ENCODE peak calls at places on chromosomes 1 and 21, in six cellular contexts. One of them, this sample, is unnamed.

GRCh38 chr1:180229483-180230415 is at the start of gene LHX4:
- DNase-seq in CD4-positive, CD25-positive, alpha-beta regulatory T cell: no peak
- DNase-seq in mesendoderm: peak; percentile 90
- DNase-seq in GM23248: peak; percentile 55
- DNase-seq in astrocyte: no peak
- DNase-seq in SJCRH30: peak; percentile 68
- DNase-seq in this sample: no peak

GRCh38 chr1:226717256-226717909 is 21.7 kb downstream of the ITPKB start:
- DNase-seq in astrocyte: no peak
- DNase-seq in GM23248: no peak
- DNase-seq in mesendoderm: no peak
- DNase-seq in SJCRH30: no peak
- DNase-seq in CD4-positive, CD25-positive, alpha-beta regulatory T cell: no peak
- DNase-seq in this sample: peak; percentile 55

GRCh38 chr1:9892563-9893528 is 17.2 kb downstream of the CTNNBIP1 start:
- DNase-seq in SJCRH30: no peak
- DNase-seq in mesendoderm: no peak
- DNase-seq in astrocyte: peak; percentile 87
- DNase-seq in GM23248: peak; percentile 94
- DNase-seq in CD4-positive, CD25-positive, alpha-beta regulatory T cell: no peak
- DNase-seq in this sample: no peak

GRCh38 chr1:244271909-244272308 is 179.8 kb downstream of the ADSS2 start:
- DNase-seq in SJCRH30: no peak
- DNase-seq in GM23248: no peak
- DNase-seq in CD4-positive, CD25-positive, alpha-beta regulatory T cell: no peak
- DNase-seq in astrocyte: no peak
- DNase-seq in mesendoderm: no peak
- DNase-seq in this sample: no peak

GRCh38 chr1:117591248-117591647 is 14.6 kb upstream of the TENT5C start:
- DNase-seq in astrocyte: no peak
- DNase-seq in SJCRH30: no peak
- DNase-seq in GM23248: no peak
- DNase-seq in CD4-positive, CD25-positive, alpha-beta regulatory T cell: no peak
- DNase-seq in mesendoderm: no peak
- DNase-seq in this sample: no peak

GRCh38 chr1:8121261-8122159 is 95.4 kb upstream of the ERRFI1 start:
- DNase-seq in SJCRH30: no peak
- DNase-seq in GM23248: no peak
- DNase-seq in astrocyte: peak; percentile 98
- DNase-seq in mesendoderm: peak; percentile 61
- DNase-seq in CD4-positive, CD25-positive, alpha-beta regulatory T cell: no peak
- DNase-seq in this sample: peak; percentile 69

GRCh38 chr21:15472108-15472507 is 257.7 kb upstream of the USP25 start:
- DNase-seq in GM23248: no peak
- DNase-seq in CD4-positive, CD25-positive, alpha-beta regulatory T cell: no peak
- DNase-seq in mesendoderm: no peak
- DNase-seq in astrocyte: no peak
- DNase-seq in SJCRH30: no peak
- DNase-seq in this sample: no peak

GRCh38 chr1:35708179-35708891 is 10.3 kb downstream of the C1orf216 start:
- DNase-seq in mesendoderm: peak; percentile 71
- DNase-seq in SJCRH30: peak; percentile 71
- DNase-seq in astrocyte: no peak
- DNase-seq in CD4-positive, CD25-positive, alpha-beta regulatory T cell: no peak
- DNase-seq in GM23248: peak; percentile 43
- DNase-seq in this sample: no peak

GRCh38 chr1:4121834-4122512 is 221.9 kb upstream of the C1orf174 start:
- DNase-seq in CD4-positive, CD25-positive, alpha-beta regulatory T cell: no peak
- DNase-seq in GM23248: no peak
- DNase-seq in astrocyte: no peak
- DNase-seq in SJCRH30: no peak
- DNase-seq in mesendoderm: no peak
- DNase-seq in this sample: no peak

GRCh38 chr1:157154940-157155514 is 16.8 kb upstream of the ETV3 start:
- DNase-seq in mesendoderm: peak; percentile 46
- DNase-seq in CD4-positive, CD25-positive, alpha-beta regulatory T cell: no peak
- DNase-seq in astrocyte: no peak
- DNase-seq in SJCRH30: peak; percentile 39
- DNase-seq in GM23248: peak; percentile 28
- DNase-seq in this sample: no peak

GRCh38 chr1:160807738-160808137 is 11.8 kb downstream of the LY9 start:
- DNase-seq in mesendoderm: no peak
- DNase-seq in GM23248: no peak
- DNase-seq in SJCRH30: no peak
- DNase-seq in CD4-positive, CD25-positive, alpha-beta regulatory T cell: no peak
- DNase-seq in astrocyte: no peak
- DNase-seq in this sample: no peak

GRCh38 chr1:102837551-102837950 is 270.8 kb downstream of the COL11A1 start:
- DNase-seq in GM23248: no peak
- DNase-seq in SJCRH30: no peak
- DNase-seq in CD4-positive, CD25-positive, alpha-beta regulatory T cell: no peak
- DNase-seq in astrocyte: no peak
- DNase-seq in mesendoderm: no peak
- DNase-seq in this sample: no peak

GRCh38 chr21:21801921-21802320 is 803.7 kb downstream of the NCAM2 start:
- DNase-seq in astrocyte: no peak
- DNase-seq in GM23248: no peak
- DNase-seq in SJCRH30: no peak
- DNase-seq in CD4-positive, CD25-positive, alpha-beta regulatory T cell: no peak
- DNase-seq in mesendoderm: peak; percentile 11
- DNase-seq in this sample: no peak

GRCh38 chr1:59081795-59082194 is 215.1 kb upstream of the FGGY start:
- DNase-seq in SJCRH30: no peak
- DNase-seq in CD4-positive, CD25-positive, alpha-beta regulatory T cell: no peak
- DNase-seq in mesendoderm: no peak
- DNase-seq in astrocyte: no peak
- DNase-seq in GM23248: peak; percentile 45
- DNase-seq in this sample: no peak

DNA sequence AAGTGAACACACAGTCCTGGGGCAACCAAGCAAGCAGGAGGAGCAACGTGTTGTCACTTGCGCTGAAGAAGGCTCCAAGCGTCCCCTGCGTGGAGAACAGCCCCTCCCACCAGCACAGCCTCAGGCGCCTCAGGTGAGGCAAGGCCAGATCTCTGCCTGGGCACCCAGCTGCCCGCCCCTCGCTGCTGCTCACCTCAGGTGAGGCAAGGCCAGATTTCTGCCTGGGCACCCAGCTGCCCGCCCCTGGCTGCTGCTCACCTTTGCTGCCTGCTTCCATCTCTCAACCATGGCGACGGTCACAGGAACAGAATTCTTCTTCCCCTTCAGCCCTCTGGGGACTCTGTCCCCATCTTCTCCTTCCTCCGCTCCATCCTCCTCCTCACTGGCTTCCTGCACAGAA is 2.4 kb downstream of the NOC2L start:
- DNase-seq in GM23248: no peak
- DNase-seq in SJCRH30: no peak
- DNase-seq in CD4-positive, CD25-positive, alpha-beta regulatory T cell: no peak
- DNase-seq in astrocyte: no peak
- DNase-seq in mesendoderm: no peak
- DNase-seq in this sample: no peak
- H3K36me3 ChIP-seq in GM23248: no peaks in the 10 kb centered on the region
- H3K36me3 ChIP-seq in SJCRH30: peaks cover 48% of the 10 kb centered on the region
- H3K36me3 ChIP-seq in CD4-positive, CD25-positive, alpha-beta regulatory T cell: peaks cover 44% of the 10 kb centered on the region
- H3K36me3 ChIP-seq in astrocyte: peaks cover 19% of the 10 kb centered on the region
- H3K36me3 ChIP-seq in mesendoderm: peaks cover 19% of the 10 kb centered on the region
- H3K36me3 ChIP-seq in this sample: peaks cover 17% of the 10 kb centered on the region

GRCh38 chr1:179058343-179059184 is 23.3 kb upstream of the TOR3A start:
- DNase-seq in mesendoderm: peak; percentile 64
- DNase-seq in astrocyte: peak; percentile 55
- DNase-seq in CD4-positive, CD25-positive, alpha-beta regulatory T cell: no peak
- DNase-seq in GM23248: peak; percentile 61
- DNase-seq in SJCRH30: no peak
- DNase-seq in this sample: no peak

GRCh38 chr1:179052776-179053175 is 27.1 kb downstream of the FAM20B start:
- DNase-seq in astrocyte: no peak
- DNase-seq in GM23248: no peak
- DNase-seq in CD4-positive, CD25-positive, alpha-beta regulatory T cell: no peak
- DNase-seq in SJCRH30: no peak
- DNase-seq in mesendoderm: no peak
- DNase-seq in this sample: no peak

GRCh38 chr1:179055930-179056329 is 25.9 kb upstream of the TOR3A start:
- DNase-seq in mesendoderm: no peak
- DNase-seq in CD4-positive, CD25-positive, alpha-beta regulatory T cell: no peak
- DNase-seq in GM23248: peak; percentile 50
- DNase-seq in astrocyte: no peak
- DNase-seq in SJCRH30: no peak
- DNase-seq in this sample: no peak

GRCh38 chr1:179048339-179049124 is 22.8 kb downstream of the FAM20B start:
- DNase-seq in SJCRH30: no peak
- DNase-seq in astrocyte: no peak
- DNase-seq in mesendoderm: no peak
- DNase-seq in CD4-positive, CD25-positive, alpha-beta regulatory T cell: no peak
- DNase-seq in GM23248: no peak
- DNase-seq in this sample: no peak

GRCh38 chr1:179053486-179053885 is 27.8 kb downstream of the FAM20B start:
- DNase-seq in GM23248: no peak
- DNase-seq in astrocyte: no peak
- DNase-seq in mesendoderm: no peak
- DNase-seq in CD4-positive, CD25-positive, alpha-beta regulatory T cell: no peak
- DNase-seq in SJCRH30: no peak
- DNase-seq in this sample: no peak
- H3K27ac ChIP-seq in GM23248: no peak overlapping the region
- H3K27ac ChIP-seq in astrocyte: no peak overlapping the region
- H3K27ac ChIP-seq in mesendoderm: no peak overlapping the region
- H3K27ac ChIP-seq in CD4-positive, CD25-positive, alpha-beta regulatory T cell: no peak overlapping the region
- H3K27ac ChIP-seq in SJCRH30: no peak overlapping the region
- H3K27ac ChIP-seq in this sample: no peak overlapping the region

GRCh38 chr1:1614954-1615255 is 395 bp upstream of the MIB2 start:
- DNase-seq in SJCRH30: no peak
- DNase-seq in GM23248: no peak
- DNase-seq in mesendoderm: no peak
- DNase-seq in CD4-positive, CD25-positive, alpha-beta regulatory T cell: no peak
- DNase-seq in astrocyte: no peak
- DNase-seq in this sample: no peak
- H3K4me3 ChIP-seq in SJCRH30: peak overlapping the region; percentile 98
- H3K4me3 ChIP-seq in GM23248: peak overlapping the region; percentile 92
- H3K4me3 ChIP-seq in mesendoderm: peak overlapping the region; percentile 53
- H3K4me3 ChIP-seq in CD4-positive, CD25-positive, alpha-beta regulatory T cell: peak overlapping the region; percentile 80
- H3K4me3 ChIP-seq in astrocyte: peak overlapping the region; percentile 77
- H3K4me3 ChIP-seq in this sample: peak overlapping the region; percentile 87

DNA sequence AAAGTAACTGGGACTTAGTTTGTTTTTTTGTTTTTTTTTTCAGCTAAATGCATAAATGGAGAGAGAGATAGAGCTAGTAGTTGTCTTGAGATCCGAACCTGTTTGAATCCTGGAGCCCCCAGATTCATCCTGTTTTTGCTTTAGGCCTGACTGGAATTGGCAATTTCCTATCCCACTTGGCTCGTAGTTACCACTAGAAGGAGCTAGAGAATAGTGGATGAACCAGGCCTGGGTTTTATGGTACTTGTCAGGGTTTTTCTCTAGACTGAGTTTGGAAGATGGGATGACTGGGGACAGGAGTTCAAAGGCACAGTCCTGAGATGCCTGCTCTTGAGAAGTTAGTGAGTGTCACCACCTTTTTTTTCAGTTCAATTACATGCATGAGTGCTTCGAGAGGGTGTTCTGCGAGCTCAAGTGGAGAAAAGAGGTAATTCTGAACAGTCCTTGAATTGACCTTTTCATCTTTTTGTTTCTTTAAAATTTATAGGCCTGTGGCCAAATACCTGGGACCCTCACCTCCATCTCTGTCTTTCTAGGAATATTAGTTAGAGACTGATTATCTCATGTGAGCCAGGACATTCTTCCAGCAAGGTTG is 23.4 kb downstream of the CELF3 start:
- DNase-seq in mesendoderm: peak; percentile 68
- DNase-seq in astrocyte: peak; percentile 4
- DNase-seq in GM23248: peak; percentile 65
- DNase-seq in CD4-positive, CD25-positive, alpha-beta regulatory T cell: no peak
- DNase-seq in SJCRH30: no peak
- DNase-seq in this sample: peak; percentile 18
- H3K36me3 ChIP-seq in mesendoderm: no peaks in the 10 kb centered on the region
- H3K36me3 ChIP-seq in astrocyte: peaks cover 26% of the 10 kb centered on the region
- H3K36me3 ChIP-seq in GM23248: peaks cover 9% of the 10 kb centered on the region
- H3K36me3 ChIP-seq in CD4-positive, CD25-positive, alpha-beta regulatory T cell: peaks cover 40% of the 10 kb centered on the region
- H3K36me3 ChIP-seq in SJCRH30: peaks cover 3% of the 10 kb centered on the region
- H3K36me3 ChIP-seq in this sample: peaks cover 11% of the 10 kb centered on the region

GRCh38 chr1:177310326-177310725 is 139.6 kb downstream of the BRINP2 start:
- DNase-seq in GM23248: peak; percentile 71
- DNase-seq in mesendoderm: no peak
- DNase-seq in SJCRH30: no peak
- DNase-seq in astrocyte: no peak
- DNase-seq in CD4-positive, CD25-positive, alpha-beta regulatory T cell: no peak
- DNase-seq in this sample: no peak

GRCh38 chr1:177307771-177308170 is 137.0 kb downstream of the BRINP2 start:
- DNase-seq in astrocyte: peak; percentile 19
- DNase-seq in CD4-positive, CD25-positive, alpha-beta regulatory T cell: no peak
- DNase-seq in SJCRH30: no peak
- DNase-seq in GM23248: peak; percentile 76
- DNase-seq in mesendoderm: no peak
- DNase-seq in this sample: no peak

GRCh38 chr1:177306981-177307380 is 136.2 kb downstream of the BRINP2 start:
- DNase-seq in GM23248: peak; percentile 45
- DNase-seq in astrocyte: no peak
- DNase-seq in CD4-positive, CD25-positive, alpha-beta regulatory T cell: no peak
- DNase-seq in SJCRH30: no peak
- DNase-seq in mesendoderm: no peak
- DNase-seq in this sample: no peak

GRCh38 chr1:177309884-177310283 is 139.1 kb downstream of the BRINP2 start:
- DNase-seq in astrocyte: no peak
- DNase-seq in SJCRH30: no peak
- DNase-seq in CD4-positive, CD25-positive, alpha-beta regulatory T cell: no peak
- DNase-seq in mesendoderm: no peak
- DNase-seq in GM23248: peak; percentile 10
- DNase-seq in this sample: no peak

DNA sequence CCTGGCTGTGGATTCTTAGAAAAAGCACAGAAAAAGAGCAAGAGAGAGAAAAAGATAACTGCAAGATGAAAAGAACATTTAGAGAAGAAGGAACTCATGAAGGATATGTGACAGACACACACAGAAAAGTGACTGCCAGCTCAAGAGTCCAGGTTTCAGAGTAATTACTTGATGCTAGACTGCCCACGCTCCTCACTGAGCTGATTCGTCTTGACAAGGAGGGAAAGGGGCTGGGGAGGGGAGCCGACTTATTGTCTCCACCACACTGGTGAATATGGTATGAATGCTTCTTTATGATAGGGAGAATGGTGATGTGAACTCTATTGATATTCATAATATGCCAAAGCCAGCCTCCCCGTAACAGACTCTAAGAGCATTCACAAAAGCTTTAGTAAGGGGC is 140.4 kb downstream of the BRINP2 start:
- DNase-seq in mesendoderm: no peak
- DNase-seq in astrocyte: no peak
- DNase-seq in CD4-positive, CD25-positive, alpha-beta regulatory T cell: no peak
- DNase-seq in GM23248: no peak
- DNase-seq in SJCRH30: no peak
- DNase-seq in this sample: no peak
- H3K27ac ChIP-seq in mesendoderm: no peak overlapping the region
- H3K27ac ChIP-seq in astrocyte: no peak overlapping the region
- H3K27ac ChIP-seq in CD4-positive, CD25-positive, alpha-beta regulatory T cell: no peak overlapping the region
- H3K27ac ChIP-seq in GM23248: no peak overlapping the region
- H3K27ac ChIP-seq in SJCRH30: no peak overlapping the region
- H3K27ac ChIP-seq in this sample: no peak overlapping the region

DNA sequence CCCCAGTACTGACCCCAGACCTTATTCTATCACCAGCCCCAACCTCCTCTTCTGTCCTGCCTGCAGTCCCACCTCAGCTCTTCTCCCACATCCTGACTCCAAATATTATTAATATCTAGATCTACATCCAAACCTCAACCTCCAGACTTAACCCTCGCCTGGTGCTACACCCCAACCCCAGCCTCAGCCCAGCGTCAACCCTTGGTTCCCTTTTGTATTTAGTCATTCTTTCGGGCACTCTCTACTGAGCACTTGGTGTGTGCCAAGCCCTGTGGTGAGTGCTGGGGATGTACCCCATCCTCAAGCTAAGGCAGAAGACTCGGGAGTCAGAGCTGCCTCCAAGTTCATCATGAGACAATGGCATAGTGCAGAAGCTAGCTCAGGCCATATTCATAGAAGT is 1.1 kb downstream of the SHISAL2A start:
- DNase-seq in CD4-positive, CD25-positive, alpha-beta regulatory T cell: peak; percentile 2
- DNase-seq in SJCRH30: no peak
- DNase-seq in astrocyte: no peak
- DNase-seq in GM23248: no peak
- DNase-seq in mesendoderm: no peak
- DNase-seq in this sample: no peak
- H3K4me3 ChIP-seq in CD4-positive, CD25-positive, alpha-beta regulatory T cell: peak overlapping the region; percentile 78
- H3K4me3 ChIP-seq in SJCRH30: no peak overlapping the region
- H3K4me3 ChIP-seq in astrocyte: no peak overlapping the region
- H3K4me3 ChIP-seq in GM23248: no peak overlapping the region
- H3K4me3 ChIP-seq in mesendoderm: no peak overlapping the region
- H3K4me3 ChIP-seq in this sample: no peak overlapping the region